ENCODE peak calls at places on chromosomes 2 and 18, in six cellular contexts. H is GM10248; Q is stimulated activated CD8-positive, alpha-beta memory T cell treated with anti-CD3 and anti-CD28 coated beads, Interleukin-15, amount 100 ng/mL, for 4 hours; G is BJ; Z is NCI-H774; K is CD8-positive, alpha-beta memory T cell. O is an unnamed sample.

GRCh38 chr2:216849987-216850386 is 9.9 kb downstream of the TNP1 start:
- DNase-seq in H (no peak), Q (no peak), G (no peak), Z (no peak), K (no peak), O (no peak)

GRCh38 chr2:110713508-110714362 is 18.6 kb upstream of the ACOXL start:
- DNase-seq in H (no peak), Q (no peak), G (no peak), Z (no peak), K (no peak), O (no peak)

GRCh38 chr18:21260621-21261020 is 18.6 kb downstream of the GREB1L start:
- DNase-seq in H (no peak), Q (no peak), G (no peak), Z (no peak), K (no peak), O (no peak)

GRCh38 chr18:79011300-79011870 is 31.8 kb downstream of the SALL3 start:
- DNase-seq in H (no peak), Q (no peak), G (no peak), Z (no peak), K (no peak), O (no peak)

GRCh38 chr2:219155054-219155644 is 5.5 kb downstream of the NHEJ1 start:
- DNase-seq in H (peak), Q (no peak), G (no peak), Z (peak), K (peak), O (peak)

GRCh38 chr2:98569197-98569793 is 39.0 kb downstream of the COA5 start:
- DNase-seq in H (peak), Q (peak), G (no peak), Z (no peak), K (peak), O (peak)

GRCh38 chr2:30514134-30514860 is 67.3 kb downstream of the LCLAT1 start:
- DNase-seq in H (no peak), Q (no peak), G (no peak), Z (no peak), K (no peak), O (no peak)

GRCh38 chr2:169069341-169069740 is at the start of gene DHRS9:
- DNase-seq in H (no peak), Q (no peak), G (no peak), Z (no peak), K (no peak), O (peak)

GRCh38 chr2:20327370-20327769 is 23.3 kb downstream of the PUM2 start:
- DNase-seq in H (no peak), Q (no peak), G (no peak), Z (no peak), K (no peak), O (no peak)

GRCh38 chr2:226647626-226648518 is 151.7 kb downstream of the IRS1 start:
- DNase-seq in H (no peak), Q (no peak), G (no peak), Z (no peak), K (no peak), O (no peak)

GRCh38 chr2:188599140-188599539 is 307.5 kb downstream of the GULP1 start:
- DNase-seq in H (no peak), Q (no peak), G (no peak), Z (no peak), K (no peak), O (no peak)

GRCh38 chr2:175170679-175171304 is 2.8 kb upstream of the ATF2 start:
- DNase-seq in H (no peak), Q (no peak), G (no peak), Z (no peak), K (no peak), O (no peak)

GRCh38 chr18:49447810-49448745 is 12.4 kb downstream of the DYM start:
- DNase-seq in H (no peak), Q (peak), G (no peak), Z (peak), K (peak), O (peak)

GRCh38 chr18:37717656-37718055 is 152.1 kb upstream of the CELF4 start:
- DNase-seq in H (no peak), Q (no peak), G (no peak), Z (no peak), K (no peak), O (no peak)

GRCh38 chr2:22788749-22789148 is 596.2 kb upstream of the KLHL29 start:
- DNase-seq in H (no peak), Q (no peak), G (no peak), Z (no peak), K (no peak), O (no peak)

GRCh38 chr2:170434900-170435640 is 257.1 kb downstream of the MYO3B start:
- DNase-seq in H (peak), Q (no peak), G (no peak), Z (no peak), K (no peak), O (no peak)

GRCh38 chr2:37711308-37711731 is 39.9 kb upstream of the CDC42EP3 start:
- DNase-seq in H (no peak), Q (no peak), G (peak), Z (no peak), K (peak), O (peak)

GRCh38 chr18:7575465-7576026 is 8.4 kb downstream of the PTPRM start:
- DNase-seq in H (no peak), Q (no peak), G (no peak), Z (no peak), K (no peak), O (peak)

GRCh38 chr2:84849271-84849952 is 31.5 kb downstream of the TRABD2A start:
- DNase-seq in H (no peak), Q (no peak), G (no peak), Z (no peak), K (peak), O (no peak)

GRCh38 chr2:64568836-64569235 is 44.7 kb downstream of the AFTPH start:
- DNase-seq in H (no peak), Q (no peak), G (no peak), Z (no peak), K (no peak), O (no peak)

GRCh38 chr18:77108001-77108692 is 24.4 kb downstream of the MBP start:
- DNase-seq in H (no peak), Q (no peak), G (peak), Z (no peak), K (no peak), O (no peak)

GRCh38 chr2:226581661-226582060 is 218.0 kb downstream of the IRS1 start:
- DNase-seq in H (no peak), Q (no peak), G (no peak), Z (no peak), K (no peak), O (no peak)

GRCh38 chr2:83873110-83873509 is 586.0 kb downstream of the SUCLG1 start:
- DNase-seq in H (no peak), Q (no peak), G (no peak), Z (no peak), K (no peak), O (no peak)

GRCh38 chr2:241519669-241520068 is 11.3 kb upstream of the STK25 start:
- DNase-seq in H (no peak), Q (no peak), G (no peak), Z (no peak), K (no peak), O (no peak)

GRCh38 chr2:240934701-240935100 is 28.6 kb downstream of the CROCC2 start:
- DNase-seq in H (no peak), Q (no peak), G (no peak), Z (no peak), K (peak), O (no peak)

GRCh38 chr2:182064024-182064880 is 78.6 kb downstream of the PPP1R1C start:
- DNase-seq in H (no peak), Q (no peak), G (no peak), Z (no peak), K (no peak), O (no peak)

GRCh38 chr2:192500550-192501200 is 305.9 kb upstream of the TMEFF2 start:
- DNase-seq in H (no peak), Q (no peak), G (no peak), Z (no peak), K (no peak), O (peak)

GRCh38 chr2:28717339-28717758 is 34.3 kb upstream of the PPP1CB start:
- DNase-seq in H (no peak), Q (no peak), G (no peak), Z (no peak), K (no peak), O (no peak)

GRCh38 chr18:36441872-36442271 is 144.4 kb downstream of the FHOD3 start:
- DNase-seq in H (no peak), Q (no peak), G (peak), Z (no peak), K (no peak), O (no peak)

GRCh38 chr2:7620255-7620654 is 703.0 kb downstream of the RNF144A start:
- DNase-seq in H (no peak), Q (no peak), G (no peak), Z (no peak), K (no peak), O (no peak)

GRCh38 chr2:202064206-202064880 is 8.7 kb upstream of the KIAA2012 start:
- DNase-seq in H (no peak), Q (no peak), G (peak), Z (no peak), K (no peak), O (peak)

GRCh38 chr2:46812381-46813024 is 103.1 kb downstream of the MCFD2 start:
- DNase-seq in H (peak), Q (no peak), G (peak), Z (no peak), K (no peak), O (no peak)

GRCh38 chr2:237662671-237663093 is 35.3 kb downstream of the LRRFIP1 start:
- DNase-seq in H (no peak), Q (no peak), G (peak), Z (peak), K (peak), O (no peak)

O was measured in A549.